ENCODE peak calls at places on chromosomes 1 and 21, in five cellular contexts. B is thoracic aorta, F is lower lobe of right lung, V is esophagus squamous epithelium, U is Caco-2. N is an unnamed sample.

GRCh38 chr1:35567947-35568558 is 5.1 kb upstream of the TFAP2E start:
- DNase-seq in B (no peak), F (no peak), V (no peak), U (no peak), N (no peak)

GRCh38 chr1:74480068-74480467 is 32.3 kb downstream of the LRRC53 start:
- DNase-seq in B (no peak), F (no peak), V (no peak), U (no peak), N (no peak)

GRCh38 chr1:205067031-205067430 is 17.2 kb downstream of the TMEM81 start:
- DNase-seq in B (no peak), F (no peak), V (no peak), U (no peak), N (no peak)

GRCh38 chr1:85681087-85681486 is 27.1 kb downstream of the ZNHIT6 start:
- DNase-seq in B (no peak), F (no peak), V (no peak), U (no peak), N (peak; percentile 69)

GRCh38 chr1:245378352-245379144 is 223.8 kb downstream of the KIF26B start:
- DNase-seq in B (no peak), F (no peak), V (no peak), U (no peak), N (no peak)

GRCh38 chr1:94079991-94080388 is 41.0 kb downstream of the ABCA4 start:
- DNase-seq in B (no peak), F (no peak), V (no peak), U (no peak), N (no peak)

GRCh38 chr1:59446257-59446901 is 149.5 kb downstream of the FGGY start:
- DNase-seq in B (no peak), F (no peak), V (no peak), U (no peak), N (peak; percentile 87)

GRCh38 chr1:160789702-160790611 is 6.0 kb upstream of the LY9 start:
- DNase-seq in B (no peak), F (no peak), V (no peak), U (no peak), N (no peak)

GRCh38 chr1:235683653-235684052 is 34.1 kb upstream of the GNG4 start:
- DNase-seq in B (no peak), F (no peak), V (no peak), U (no peak), N (peak; percentile 9)

GRCh38 chr1:244012232-244012631 is 38.9 kb upstream of the ZBTB18 start:
- DNase-seq in B (no peak), F (no peak), V (no peak), U (no peak), N (peak; percentile 84)

GRCh38 chr1:213154056-213154677 is 103.1 kb downstream of the RPS6KC1 start:
- DNase-seq in B (no peak), F (no peak), V (no peak), U (no peak), N (no peak)

GRCh38 chr21:42144679-42145568 is 73.8 kb downstream of the UMODL1 start:
- DNase-seq in B (no peak), F (no peak), V (no peak), U (peak; percentile 6), N (no peak)

GRCh38 chr1:237394263-237394662 is 352.3 kb downstream of the RYR2 start:
- DNase-seq in B (no peak), F (no peak), V (no peak), U (no peak), N (no peak)

GRCh38 chr1:236608930-236609726 is 4.8 kb upstream of the HEATR1 start:
- DNase-seq in B (no peak), F (no peak), V (no peak), U (peak; percentile 74), N (peak; percentile 6)

GRCh38 chr21:44643911-44644310 is 2.3 kb upstream of the KRTAP10-11 start:
- DNase-seq in B (no peak), F (no peak), V (no peak), U (no peak), N (no peak)

GRCh38 chr1:79679916-79680315 is 673.4 kb upstream of the ADGRL4 start:
- DNase-seq in B (no peak), F (no peak), V (no peak), U (no peak), N (no peak)

GRCh38 chr1:115976062-115976899 is at the start of gene SLC22A15:
- DNase-seq in B (peak; percentile 27), F (peak; percentile 91), V (peak; percentile 37), U (peak; percentile 37), N (peak; percentile 1)

GRCh38 chr1:228337711-228338520 is 68.7 kb downstream of the TRIM11 start:
- DNase-seq in B (no peak), F (peak; percentile 31), V (no peak), U (peak; percentile 23), N (no peak)

GRCh38 chr1:243882276-243882675 is 32.2 kb upstream of the AKT3 start:
- DNase-seq in B (no peak), F (no peak), V (no peak), U (no peak), N (peak; percentile 65)

GRCh38 chr1:17502326-17502778 is 37.1 kb upstream of the ARHGEF10L start:
- DNase-seq in B (peak; percentile 56), F (peak; percentile 89), V (no peak), U (peak; percentile 68), N (peak; percentile 64)

GRCh38 chr1:28279721-28280120 is 20.4 kb downstream of the SESN2 start:
- DNase-seq in B (no peak), F (no peak), V (no peak), U (no peak), N (no peak)

GRCh38 chr1:178679237-178679636 is 45.8 kb upstream of the RALGPS2 start:
- DNase-seq in B (no peak), F (no peak), V (no peak), U (no peak), N (no peak)

GRCh38 chr1:54475357-54476230 is 69.4 kb upstream of the SSBP3 start:
- DNase-seq in B (no peak), F (no peak), V (no peak), U (no peak), N (no peak)

GRCh38 chr1:229339520-229339919 is 3.3 kb downstream of the CCSAP start:
- DNase-seq in B (no peak), F (no peak), V (no peak), U (no peak), N (no peak)

GRCh38 chr1:230079211-230079590 is 12.2 kb downstream of the GALNT2 start:
- DNase-seq in B (no peak), F (no peak), V (no peak), U (no peak), N (no peak)

GRCh38 chr1:206699626-206700025 is 14.9 kb downstream of the MAPKAPK2 start:
- DNase-seq in B (no peak), F (no peak), V (no peak), U (no peak), N (no peak)

GRCh38 chr1:206698990-206699586 is 14.4 kb downstream of the MAPKAPK2 start:
- DNase-seq in B (no peak), F (no peak), V (no peak), U (no peak), N (no peak)

GRCh38 chr1:206702803-206703202 is 18.1 kb downstream of the MAPKAPK2 start:
- DNase-seq in B (no peak), F (no peak), V (no peak), U (no peak), N (no peak)

GRCh38 chr1:206698011-206698410 is 13.3 kb downstream of the MAPKAPK2 start:
- DNase-seq in B (no peak), F (no peak), V (no peak), U (no peak), N (no peak)

DNA sequence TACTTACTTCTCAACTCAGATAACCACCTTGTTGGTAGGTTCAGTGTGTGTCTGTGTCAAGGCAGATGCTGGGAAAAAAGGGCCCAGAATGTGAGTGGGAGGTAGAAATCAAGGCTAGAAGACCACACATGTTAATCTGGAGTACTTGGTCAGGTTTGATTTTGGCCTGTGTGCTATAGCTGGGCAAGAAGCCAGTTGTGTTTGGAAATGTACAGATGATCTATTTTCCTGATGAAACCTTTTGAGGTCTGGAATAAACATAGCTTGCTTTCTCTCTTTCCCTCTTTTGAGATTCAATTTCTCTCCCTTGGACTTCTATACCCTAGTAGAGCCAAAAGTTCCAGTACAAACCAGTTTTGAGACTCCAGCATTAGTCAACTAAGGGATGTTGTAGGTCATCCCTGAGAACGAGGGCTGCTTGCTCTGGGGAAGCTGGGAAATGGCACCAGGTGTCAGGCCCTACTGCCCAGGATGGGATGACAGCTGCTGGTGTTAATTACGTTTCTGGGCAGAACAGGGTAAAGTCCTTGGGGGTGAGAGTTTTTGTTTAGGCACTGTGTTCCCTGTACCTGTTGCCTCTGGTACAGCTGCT is 15.8 kb downstream of the MAPKAPK2 start:
- DNase-seq in B (no peak), F (no peak), V (no peak), U (no peak), N (no peak)
- H3K4me3 ChIP-seq in B (no peak overlapping the region), F (no peak overlapping the region), V (no peak overlapping the region), U (no peak overlapping the region), N (no peak overlapping the region)

GRCh38 chr1:169945171-169945570 is 51.5 kb upstream of the SCYL3 start:
- DNase-seq in B (no peak), F (no peak), V (no peak), U (no peak), N (no peak)

GRCh38 chr1:169943963-169944526 is 50.3 kb upstream of the SCYL3 start:
- DNase-seq in B (no peak), F (no peak), V (no peak), U (no peak), N (no peak)

GRCh38 chr1:169949139-169949538 is 55.4 kb upstream of the SCYL3 start:
- DNase-seq in B (no peak), F (no peak), V (no peak), U (no peak), N (peak; percentile 46)

GRCh38 chr1:169941982-169942830 is 48.5 kb upstream of the SCYL3 start:
- DNase-seq in B (no peak), F (no peak), V (no peak), U (no peak), N (peak; percentile 69)

DNA sequence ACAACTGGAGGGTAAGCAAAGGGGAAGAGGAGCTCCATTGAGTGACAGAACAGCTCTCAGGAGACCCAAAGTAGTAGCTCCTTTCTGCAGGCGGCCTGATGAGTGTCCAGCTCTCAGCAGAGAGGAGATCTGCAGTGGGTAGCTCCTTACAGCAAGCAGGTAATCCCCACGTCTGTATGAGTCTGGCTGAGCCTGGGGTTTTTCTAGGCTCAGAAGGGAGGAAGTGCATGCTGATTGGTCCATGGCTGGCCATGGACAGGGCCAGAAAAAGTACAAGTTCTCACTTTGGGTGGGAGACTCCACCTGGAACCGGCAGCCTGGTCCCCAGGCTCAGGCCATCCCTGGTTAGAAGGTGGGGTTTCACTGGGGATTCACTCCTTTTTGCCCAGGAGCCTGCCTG is 50.9 kb upstream of the SCYL3 start:
- DNase-seq in B (no peak), F (no peak), V (no peak), U (no peak), N (no peak)
- TF ChIP-seq CTCF in B (no peak), F (no peak), V (no peak), U (no peak), N (no peak)

DNA sequence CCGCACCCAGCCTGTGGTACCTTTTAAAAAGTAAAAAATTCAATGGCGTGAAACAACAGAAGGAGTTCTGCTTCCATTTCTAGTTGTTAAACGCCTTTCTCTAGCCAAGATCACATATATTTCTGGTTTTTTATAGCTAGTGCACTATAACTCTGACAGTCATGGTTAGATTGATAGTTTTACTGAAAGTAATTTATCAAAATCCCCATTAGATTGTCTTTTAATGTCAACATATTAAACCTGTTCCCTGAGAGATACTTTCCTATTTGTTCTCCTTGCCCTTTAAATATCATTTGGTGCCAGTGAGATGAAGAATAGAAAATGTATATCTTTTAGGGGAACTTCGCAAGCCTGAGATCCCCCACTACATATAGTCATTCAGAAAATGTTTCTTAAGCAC is 7.3 kb downstream of the SMAP2 start:
- DNase-seq in B (no peak), F (no peak), V (no peak), U (no peak), N (no peak)
- H3K4me3 ChIP-seq in B (peak overlapping the region; percentile 25), F (peak overlapping the region; percentile 9), V (no peak overlapping the region), U (no peak overlapping the region), N (no peak overlapping the region)

GRCh38 chr1:159056069-159056698 is 20.4 kb downstream of the AIM2 start:
- DNase-seq in B (no peak), F (no peak), V (no peak), U (no peak), N (no peak)
- TF ChIP-seq CTCF in B (no peak), F (no peak), V (no peak), U (no peak), N (no peak)